ENCODE peak calls at places on chromosomes 16 and 17, in four cellular contexts. One of them, this sample, is unnamed.

GRCh38 chr17:72567774-72568173 is 447.0 kb downstream of the SOX9 start:
- DNase-seq in epithelial cell of proximal tubule: no peak
- DNase-seq in SJCRH30: no peak
- DNase-seq in heart right ventricle: no peak
- DNase-seq in this sample: no peak

GRCh38 chr16:81376880-81377279 is 62.1 kb downstream of the GAN start:
- DNase-seq in epithelial cell of proximal tubule: no peak
- DNase-seq in SJCRH30: no peak
- DNase-seq in heart right ventricle: no peak
- DNase-seq in this sample: no peak

GRCh38 chr17:42484304-42484703 is 25.6 kb downstream of the ATP6V0A1 start:
- DNase-seq in epithelial cell of proximal tubule: no peak
- DNase-seq in SJCRH30: peak
- DNase-seq in heart right ventricle: no peak
- DNase-seq in this sample: no peak

GRCh38 chr17:62805234-62805633 is 2.9 kb downstream of the MARCHF10 start:
- DNase-seq in epithelial cell of proximal tubule: no peak
- DNase-seq in SJCRH30: no peak
- DNase-seq in heart right ventricle: no peak
- DNase-seq in this sample: no peak

GRCh38 chr17:62627904-62628603 is 584 bp downstream of the MRC2 start:
- DNase-seq in epithelial cell of proximal tubule: no peak
- DNase-seq in SJCRH30: peak
- DNase-seq in heart right ventricle: peak
- DNase-seq in this sample: no peak

GRCh38 chr17:47719411-47720152 is 13.5 kb upstream of the TBX21 start:
- DNase-seq in epithelial cell of proximal tubule: no peak
- DNase-seq in SJCRH30: peak
- DNase-seq in heart right ventricle: no peak
- DNase-seq in this sample: no peak

GRCh38 chr17:50063516-50064252 is 7.8 kb downstream of the ITGA3 start:
- DNase-seq in epithelial cell of proximal tubule: no peak
- DNase-seq in SJCRH30: no peak
- DNase-seq in heart right ventricle: no peak
- DNase-seq in this sample: no peak

GRCh38 chr17:62899349-62899748 is 66.7 kb upstream of the TANC2 start:
- DNase-seq in epithelial cell of proximal tubule: no peak
- DNase-seq in SJCRH30: no peak
- DNase-seq in heart right ventricle: no peak
- DNase-seq in this sample: no peak

GRCh38 chr16:69190598-69190997 is 3.6 kb downstream of the SNTB2 start:
- DNase-seq in epithelial cell of proximal tubule: no peak
- DNase-seq in SJCRH30: no peak
- DNase-seq in heart right ventricle: no peak
- DNase-seq in this sample: no peak

GRCh38 chr16:1492923-1493745 is at the start of gene TELO2:
- DNase-seq in epithelial cell of proximal tubule: no peak
- DNase-seq in SJCRH30: peak
- DNase-seq in heart right ventricle: peak
- DNase-seq in this sample: peak

GRCh38 chr17:45410144-45411091 is 22.3 kb downstream of the ARHGAP27 start:
- DNase-seq in epithelial cell of proximal tubule: no peak
- DNase-seq in SJCRH30: no peak
- DNase-seq in heart right ventricle: no peak
- DNase-seq in this sample: no peak

GRCh38 chr16:88141580-88141979 is 190.3 kb downstream of the BANP start:
- DNase-seq in epithelial cell of proximal tubule: no peak
- DNase-seq in SJCRH30: no peak
- DNase-seq in heart right ventricle: no peak
- DNase-seq in this sample: no peak

GRCh38 chr16:5328546-5328945 is 231.0 kb upstream of the EEF2KMT start:
- DNase-seq in epithelial cell of proximal tubule: no peak
- DNase-seq in SJCRH30: peak
- DNase-seq in heart right ventricle: no peak
- DNase-seq in this sample: no peak

GRCh38 chr16:4561565-4561964 is 5.4 kb downstream of the C16orf96 start:
- DNase-seq in epithelial cell of proximal tubule: no peak
- DNase-seq in SJCRH30: peak
- DNase-seq in heart right ventricle: no peak
- DNase-seq in this sample: no peak

GRCh38 chr17:35521150-35521549 is 16.3 kb downstream of the SLFN12L start:
- DNase-seq in epithelial cell of proximal tubule: no peak
- DNase-seq in SJCRH30: no peak
- DNase-seq in heart right ventricle: no peak
- DNase-seq in this sample: no peak

GRCh38 chr17:67139784-67140665 is 95.7 kb downstream of the CACNG1 start:
- DNase-seq in epithelial cell of proximal tubule: no peak
- DNase-seq in SJCRH30: no peak
- DNase-seq in heart right ventricle: no peak
- DNase-seq in this sample: no peak

GRCh38 chr16:31700530-31701388 is 172.8 kb upstream of the ZNF267 start:
- DNase-seq in epithelial cell of proximal tubule: peak
- DNase-seq in SJCRH30: peak
- DNase-seq in heart right ventricle: peak
- DNase-seq in this sample: peak

GRCh38 chr17:13746379-13746778 is 144.7 kb upstream of the HS3ST3A1 start:
- DNase-seq in epithelial cell of proximal tubule: no peak
- DNase-seq in SJCRH30: no peak
- DNase-seq in heart right ventricle: peak
- DNase-seq in this sample: no peak

This sample was measured in gastrocnemius medialis.